ENCODE peak calls at places on chromosomes 5 and 9, in ten cellular contexts. One of them, this sample, is unnamed.

GRCh38 chr9:35776018-35776417 is 15.4 kb upstream of the NPR2 start:
- DNase-seq in AG04450: no peak
- DNase-seq in A549: no peak
- DNase-seq in esophagus muscularis mucosa: no peak
- DNase-seq in GM06990: peak
- DNase-seq in foreskin keratinocyte: no peak
- DNase-seq in cardiac muscle cell: no peak
- DNase-seq in lower leg skin: no peak
- DNase-seq in neural progenitor cell: no peak
- DNase-seq in Calu3: no peak
- DNase-seq in this sample: no peak

GRCh38 chr5:42848545-42848944 is 36.9 kb upstream of the SELENOP start:
- DNase-seq in AG04450: no peak
- DNase-seq in A549: no peak
- DNase-seq in esophagus muscularis mucosa: no peak
- DNase-seq in GM06990: no peak
- DNase-seq in foreskin keratinocyte: no peak
- DNase-seq in cardiac muscle cell: no peak
- DNase-seq in lower leg skin: no peak
- DNase-seq in neural progenitor cell: no peak
- DNase-seq in Calu3: no peak
- DNase-seq in this sample: no peak

GRCh38 chr9:131233556-131233955 is 42.8 kb downstream of the FAM78A start:
- DNase-seq in AG04450: no peak
- DNase-seq in A549: no peak
- DNase-seq in esophagus muscularis mucosa: no peak
- DNase-seq in GM06990: no peak
- DNase-seq in foreskin keratinocyte: no peak
- DNase-seq in cardiac muscle cell: no peak
- DNase-seq in lower leg skin: no peak
- DNase-seq in neural progenitor cell: no peak
- DNase-seq in Calu3: no peak
- DNase-seq in this sample: no peak

GRCh38 chr9:90526386-90526785 is 116.2 kb downstream of the DIRAS2 start:
- DNase-seq in AG04450: no peak
- DNase-seq in A549: no peak
- DNase-seq in esophagus muscularis mucosa: no peak
- DNase-seq in GM06990: no peak
- DNase-seq in foreskin keratinocyte: no peak
- DNase-seq in cardiac muscle cell: peak
- DNase-seq in lower leg skin: no peak
- DNase-seq in neural progenitor cell: no peak
- DNase-seq in Calu3: no peak
- DNase-seq in this sample: no peak

GRCh38 chr9:104009853-104010252 is 84.3 kb upstream of the SMC2 start:
- DNase-seq in AG04450: no peak
- DNase-seq in A549: no peak
- DNase-seq in esophagus muscularis mucosa: no peak
- DNase-seq in GM06990: no peak
- DNase-seq in foreskin keratinocyte: peak
- DNase-seq in cardiac muscle cell: no peak
- DNase-seq in lower leg skin: no peak
- DNase-seq in neural progenitor cell: no peak
- DNase-seq in Calu3: no peak
- DNase-seq in this sample: no peak

GRCh38 chr9:2984481-2984880 is 140.6 kb upstream of the PUM3 start:
- DNase-seq in AG04450: no peak
- DNase-seq in A549: no peak
- DNase-seq in esophagus muscularis mucosa: no peak
- DNase-seq in GM06990: no peak
- DNase-seq in foreskin keratinocyte: no peak
- DNase-seq in cardiac muscle cell: no peak
- DNase-seq in lower leg skin: no peak
- DNase-seq in neural progenitor cell: no peak
- DNase-seq in Calu3: no peak
- DNase-seq in this sample: no peak

GRCh38 chr5:159548517-159548916 is 218.2 kb upstream of the IL12B start:
- DNase-seq in AG04450: no peak
- DNase-seq in A549: no peak
- DNase-seq in esophagus muscularis mucosa: no peak
- DNase-seq in GM06990: no peak
- DNase-seq in foreskin keratinocyte: no peak
- DNase-seq in cardiac muscle cell: no peak
- DNase-seq in lower leg skin: no peak
- DNase-seq in neural progenitor cell: no peak
- DNase-seq in Calu3: no peak
- DNase-seq in this sample: no peak

GRCh38 chr5:139232161-139232724 is 34.1 kb upstream of the SIL1 start:
- DNase-seq in AG04450: no peak
- DNase-seq in A549: no peak
- DNase-seq in esophagus muscularis mucosa: no peak
- DNase-seq in GM06990: no peak
- DNase-seq in foreskin keratinocyte: peak
- DNase-seq in cardiac muscle cell: no peak
- DNase-seq in lower leg skin: no peak
- DNase-seq in neural progenitor cell: no peak
- DNase-seq in Calu3: no peak
- DNase-seq in this sample: no peak

GRCh38 chr5:21688655-21689054 is 1164.5 kb downstream of the CDH12 start:
- DNase-seq in AG04450: peak
- DNase-seq in A549: no peak
- DNase-seq in esophagus muscularis mucosa: no peak
- DNase-seq in GM06990: no peak
- DNase-seq in foreskin keratinocyte: peak
- DNase-seq in cardiac muscle cell: no peak
- DNase-seq in lower leg skin: no peak
- DNase-seq in neural progenitor cell: no peak
- DNase-seq in Calu3: no peak
- DNase-seq in this sample: no peak

GRCh38 chr9:93037476-93037971 is 21.0 kb upstream of the SUSD3 start:
- DNase-seq in AG04450: no peak
- DNase-seq in A549: no peak
- DNase-seq in esophagus muscularis mucosa: no peak
- DNase-seq in GM06990: no peak
- DNase-seq in foreskin keratinocyte: no peak
- DNase-seq in cardiac muscle cell: no peak
- DNase-seq in lower leg skin: no peak
- DNase-seq in neural progenitor cell: no peak
- DNase-seq in Calu3: no peak
- DNase-seq in this sample: no peak

GRCh38 chr5:141105350-141105749 is 5.1 kb downstream of the PCDHB3 start:
- DNase-seq in AG04450: no peak
- DNase-seq in A549: no peak
- DNase-seq in esophagus muscularis mucosa: no peak
- DNase-seq in GM06990: no peak
- DNase-seq in foreskin keratinocyte: no peak
- DNase-seq in cardiac muscle cell: no peak
- DNase-seq in lower leg skin: no peak
- DNase-seq in neural progenitor cell: no peak
- DNase-seq in Calu3: no peak
- DNase-seq in this sample: no peak

GRCh38 chr5:133627180-133627579 is 14.8 kb upstream of the FSTL4 start:
- DNase-seq in AG04450: no peak
- DNase-seq in A549: no peak
- DNase-seq in esophagus muscularis mucosa: no peak
- DNase-seq in GM06990: no peak
- DNase-seq in foreskin keratinocyte: no peak
- DNase-seq in cardiac muscle cell: no peak
- DNase-seq in lower leg skin: no peak
- DNase-seq in neural progenitor cell: no peak
- DNase-seq in Calu3: no peak
- DNase-seq in this sample: no peak

GRCh38 chr9:84996049-84996448 is 326.5 kb downstream of the NTRK2 start:
- DNase-seq in AG04450: no peak
- DNase-seq in A549: peak
- DNase-seq in esophagus muscularis mucosa: no peak
- DNase-seq in GM06990: no peak
- DNase-seq in foreskin keratinocyte: peak
- DNase-seq in cardiac muscle cell: no peak
- DNase-seq in lower leg skin: no peak
- DNase-seq in neural progenitor cell: no peak
- DNase-seq in Calu3: no peak
- DNase-seq in this sample: no peak

GRCh38 chr5:43231977-43232376 is 40.0 kb downstream of the NIM1K start:
- DNase-seq in AG04450: no peak
- DNase-seq in A549: peak
- DNase-seq in esophagus muscularis mucosa: no peak
- DNase-seq in GM06990: no peak
- DNase-seq in foreskin keratinocyte: no peak
- DNase-seq in cardiac muscle cell: no peak
- DNase-seq in lower leg skin: no peak
- DNase-seq in neural progenitor cell: no peak
- DNase-seq in Calu3: peak
- DNase-seq in this sample: no peak

GRCh38 chr9:125422853-125423252 is 161.2 kb downstream of the GAPVD1 start:
- DNase-seq in AG04450: no peak
- DNase-seq in A549: no peak
- DNase-seq in esophagus muscularis mucosa: no peak
- DNase-seq in GM06990: no peak
- DNase-seq in foreskin keratinocyte: no peak
- DNase-seq in cardiac muscle cell: no peak
- DNase-seq in lower leg skin: no peak
- DNase-seq in neural progenitor cell: no peak
- DNase-seq in Calu3: no peak
- DNase-seq in this sample: no peak

GRCh38 chr9:131879531-131880290 is 139.8 kb upstream of the RAPGEF1 start:
- DNase-seq in AG04450: no peak
- DNase-seq in A549: no peak
- DNase-seq in esophagus muscularis mucosa: no peak
- DNase-seq in GM06990: no peak
- DNase-seq in foreskin keratinocyte: no peak
- DNase-seq in cardiac muscle cell: no peak
- DNase-seq in lower leg skin: no peak
- DNase-seq in neural progenitor cell: no peak
- DNase-seq in Calu3: no peak
- DNase-seq in this sample: no peak

GRCh38 chr5:179530069-179530998 is 20.0 kb upstream of the RUFY1 start:
- DNase-seq in AG04450: no peak
- DNase-seq in A549: peak
- DNase-seq in esophagus muscularis mucosa: no peak
- DNase-seq in GM06990: peak
- DNase-seq in foreskin keratinocyte: no peak
- DNase-seq in cardiac muscle cell: peak
- DNase-seq in lower leg skin: peak
- DNase-seq in neural progenitor cell: peak
- DNase-seq in Calu3: no peak
- DNase-seq in this sample: no peak
- TF ChIP-seq CTCF in AG04450: peak
- TF ChIP-seq CTCF in A549: no peak
- TF ChIP-seq CTCF in esophagus muscularis mucosa: peak
- TF ChIP-seq CTCF in GM06990: peak
- TF ChIP-seq CTCF in foreskin keratinocyte: no peak
- TF ChIP-seq CTCF in cardiac muscle cell: peak
- TF ChIP-seq CTCF in lower leg skin: no peak
- TF ChIP-seq CTCF in neural progenitor cell: peak
- TF ChIP-seq CTCF in Calu3: no peak
- TF ChIP-seq CTCF in this sample: peak

DNA sequence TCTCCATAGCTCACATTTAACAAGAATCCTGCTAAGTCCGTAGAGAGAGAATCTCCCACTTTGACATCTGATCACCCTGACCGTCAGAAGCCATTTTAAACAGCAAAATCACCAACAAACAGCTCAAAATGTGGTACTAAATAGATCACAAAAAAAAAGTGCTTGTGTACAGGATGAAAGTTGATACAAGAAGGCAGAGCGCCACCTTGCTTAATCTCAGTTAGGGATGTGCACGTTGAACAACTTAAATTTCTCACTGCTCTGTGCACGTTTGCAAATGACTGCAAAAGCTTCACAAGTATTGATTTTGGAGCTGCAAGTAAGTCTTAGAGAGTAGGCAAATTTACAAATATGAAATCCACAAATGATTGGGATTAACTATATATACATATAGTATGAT is 63.1 kb upstream of the NREP start:
- DNase-seq in AG04450: no peak
- DNase-seq in A549: no peak
- DNase-seq in esophagus muscularis mucosa: no peak
- DNase-seq in GM06990: no peak
- DNase-seq in foreskin keratinocyte: no peak
- DNase-seq in cardiac muscle cell: no peak
- DNase-seq in lower leg skin: no peak
- DNase-seq in neural progenitor cell: peak
- DNase-seq in Calu3: no peak
- DNase-seq in this sample: no peak
- TF ChIP-seq CTCF in AG04450: no peak
- TF ChIP-seq CTCF in A549: no peak
- TF ChIP-seq CTCF in esophagus muscularis mucosa: no peak
- TF ChIP-seq CTCF in GM06990: no peak
- TF ChIP-seq CTCF in foreskin keratinocyte: no peak
- TF ChIP-seq CTCF in cardiac muscle cell: no peak
- TF ChIP-seq CTCF in lower leg skin: no peak
- TF ChIP-seq CTCF in neural progenitor cell: peak
- TF ChIP-seq CTCF in Calu3: no peak
- TF ChIP-seq CTCF in this sample: no peak

DNA sequence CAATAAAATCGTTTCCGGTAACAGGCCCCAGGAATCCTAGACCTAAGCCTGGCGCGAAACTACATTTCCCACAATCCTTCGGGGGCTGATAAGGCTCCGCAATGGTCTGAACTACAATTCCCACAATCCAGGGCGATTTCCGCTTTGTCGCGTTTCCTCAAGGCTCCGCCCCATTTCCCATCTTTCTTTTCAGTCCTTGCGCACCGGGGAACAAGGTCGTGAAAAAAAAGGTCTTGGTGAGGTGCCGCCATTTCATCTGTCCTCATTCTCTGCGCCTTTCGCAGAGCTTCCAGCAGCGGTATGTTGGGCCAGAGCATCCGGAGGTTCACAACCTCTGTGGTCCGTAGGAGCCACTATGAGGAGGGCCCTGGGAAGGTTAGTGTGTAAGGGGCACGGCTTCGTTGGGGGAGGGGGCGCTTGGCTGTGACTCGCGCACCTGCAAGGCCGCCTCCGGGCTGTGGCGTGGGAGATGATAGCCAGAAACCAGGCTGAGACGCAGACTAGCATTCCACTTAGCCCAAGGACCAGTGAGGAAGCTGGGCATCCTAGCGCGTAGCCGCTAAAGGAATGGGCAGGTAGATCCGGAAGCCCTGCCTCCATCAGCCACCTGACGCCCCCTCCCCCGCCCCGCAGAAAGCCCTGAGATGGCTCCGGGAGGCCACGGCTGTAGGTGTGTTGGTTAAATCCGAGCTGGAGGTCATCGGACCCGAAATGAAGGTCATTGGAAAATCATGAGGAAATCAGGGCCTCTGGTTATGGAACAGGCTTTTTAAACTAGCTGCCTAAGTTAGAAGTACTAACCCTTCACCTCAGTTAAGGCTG is at the start of gene COX7C:
- DNase-seq in AG04450: peak
- DNase-seq in A549: peak
- DNase-seq in esophagus muscularis mucosa: peak
- DNase-seq in GM06990: peak
- DNase-seq in foreskin keratinocyte: peak
- DNase-seq in cardiac muscle cell: peak
- DNase-seq in lower leg skin: peak
- DNase-seq in neural progenitor cell: peak
- DNase-seq in Calu3: peak
- DNase-seq in this sample: peak
- TF ChIP-seq CTCF in AG04450: no peak
- TF ChIP-seq CTCF in A549: no peak
- TF ChIP-seq CTCF in esophagus muscularis mucosa: no peak
- TF ChIP-seq CTCF in GM06990: no peak
- TF ChIP-seq CTCF in foreskin keratinocyte: no peak
- TF ChIP-seq CTCF in cardiac muscle cell: no peak
- TF ChIP-seq CTCF in lower leg skin: no peak
- TF ChIP-seq CTCF in neural progenitor cell: no peak
- TF ChIP-seq CTCF in Calu3: no peak
- TF ChIP-seq CTCF in this sample: no peak

GRCh38 chr5:137320056-137321045 is 178.8 kb downstream of the SPOCK1 start:
- DNase-seq in AG04450: peak
- DNase-seq in A549: peak
- DNase-seq in esophagus muscularis mucosa: no peak
- DNase-seq in GM06990: no peak
- DNase-seq in foreskin keratinocyte: peak
- DNase-seq in cardiac muscle cell: peak
- DNase-seq in lower leg skin: no peak
- DNase-seq in neural progenitor cell: peak
- DNase-seq in Calu3: peak
- DNase-seq in this sample: peak
- TF ChIP-seq CTCF in AG04450: peak
- TF ChIP-seq CTCF in A549: peak
- TF ChIP-seq CTCF in esophagus muscularis mucosa: peak
- TF ChIP-seq CTCF in GM06990: peak
- TF ChIP-seq CTCF in foreskin keratinocyte: peak
- TF ChIP-seq CTCF in cardiac muscle cell: peak
- TF ChIP-seq CTCF in lower leg skin: no peak
- TF ChIP-seq CTCF in neural progenitor cell: peak
- TF ChIP-seq CTCF in Calu3: peak
- TF ChIP-seq CTCF in this sample: peak

This sample was measured in astrocyte of the cerebellum.